ENCODE peak calls at places on chromosomes 11 and 22, in ten cellular contexts. One of them, this sample, is unnamed.

GRCh38 chr22:33922268-33922667 is 2.0 kb upstream of the LARGE1 start:
- DNase-seq in HS-27A: no peak
- DNase-seq in AML-193: no peak
- DNase-seq in naive thymus-derived CD8-positive, alpha-beta T cell: no peak
- DNase-seq in A172: no peak
- DNase-seq in T-helper 2 cell: peak
- DNase-seq in dermis blood vessel endothelial cell: peak
- DNase-seq in NCI-H1105: peak
- DNase-seq in cardiac fibroblast: peak
- DNase-seq in activated CD4-positive, alpha-beta T cell treated with anti-CD3 and anti-CD28 coated beads for 36 hours: peak
- DNase-seq in this sample: no peak

GRCh38 chr22:23700706-23701105 is 9.9 kb downstream of the RGL4 start:
- DNase-seq in HS-27A: no peak
- DNase-seq in AML-193: no peak
- DNase-seq in naive thymus-derived CD8-positive, alpha-beta T cell: no peak
- DNase-seq in A172: no peak
- DNase-seq in T-helper 2 cell: peak
- DNase-seq in dermis blood vessel endothelial cell: no peak
- DNase-seq in NCI-H1105: no peak
- DNase-seq in cardiac fibroblast: peak
- DNase-seq in activated CD4-positive, alpha-beta T cell treated with anti-CD3 and anti-CD28 coated beads for 36 hours: peak
- DNase-seq in this sample: no peak

GRCh38 chr22:46453006-46453828 is 84.2 kb downstream of the CELSR1 start:
- DNase-seq in HS-27A: no peak
- DNase-seq in AML-193: no peak
- DNase-seq in naive thymus-derived CD8-positive, alpha-beta T cell: no peak
- DNase-seq in A172: peak
- DNase-seq in T-helper 2 cell: no peak
- DNase-seq in dermis blood vessel endothelial cell: no peak
- DNase-seq in NCI-H1105: no peak
- DNase-seq in cardiac fibroblast: peak
- DNase-seq in activated CD4-positive, alpha-beta T cell treated with anti-CD3 and anti-CD28 coated beads for 36 hours: no peak
- DNase-seq in this sample: no peak

GRCh38 chr22:50713571-50714056 is 24.4 kb upstream of the ACR start:
- DNase-seq in HS-27A: no peak
- DNase-seq in AML-193: no peak
- DNase-seq in naive thymus-derived CD8-positive, alpha-beta T cell: no peak
- DNase-seq in A172: no peak
- DNase-seq in T-helper 2 cell: no peak
- DNase-seq in dermis blood vessel endothelial cell: no peak
- DNase-seq in NCI-H1105: no peak
- DNase-seq in cardiac fibroblast: no peak
- DNase-seq in activated CD4-positive, alpha-beta T cell treated with anti-CD3 and anti-CD28 coated beads for 36 hours: no peak
- DNase-seq in this sample: no peak

GRCh38 chr11:126139541-126140091 is 71.8 kb downstream of the RPUSD4 start:
- DNase-seq in HS-27A: no peak
- DNase-seq in AML-193: no peak
- DNase-seq in naive thymus-derived CD8-positive, alpha-beta T cell: no peak
- DNase-seq in A172: no peak
- DNase-seq in T-helper 2 cell: no peak
- DNase-seq in dermis blood vessel endothelial cell: peak
- DNase-seq in NCI-H1105: no peak
- DNase-seq in cardiac fibroblast: peak
- DNase-seq in activated CD4-positive, alpha-beta T cell treated with anti-CD3 and anti-CD28 coated beads for 36 hours: no peak
- DNase-seq in this sample: no peak

GRCh38 chr11:110093407-110094297 is 460 bp downstream of the ZC3H12C start:
- DNase-seq in HS-27A: no peak
- DNase-seq in AML-193: no peak
- DNase-seq in naive thymus-derived CD8-positive, alpha-beta T cell: no peak
- DNase-seq in A172: peak
- DNase-seq in T-helper 2 cell: peak
- DNase-seq in dermis blood vessel endothelial cell: peak
- DNase-seq in NCI-H1105: peak
- DNase-seq in cardiac fibroblast: peak
- DNase-seq in activated CD4-positive, alpha-beta T cell treated with anti-CD3 and anti-CD28 coated beads for 36 hours: peak
- DNase-seq in this sample: no peak

GRCh38 chr22:39090426-39091064 is 6.5 kb upstream of the APOBEC3H start:
- DNase-seq in HS-27A: no peak
- DNase-seq in AML-193: no peak
- DNase-seq in naive thymus-derived CD8-positive, alpha-beta T cell: peak
- DNase-seq in A172: peak
- DNase-seq in T-helper 2 cell: peak
- DNase-seq in dermis blood vessel endothelial cell: no peak
- DNase-seq in NCI-H1105: no peak
- DNase-seq in cardiac fibroblast: no peak
- DNase-seq in activated CD4-positive, alpha-beta T cell treated with anti-CD3 and anti-CD28 coated beads for 36 hours: peak
- DNase-seq in this sample: peak

GRCh38 chr11:48066881-48067800 is 86.8 kb downstream of the PTPRJ start:
- DNase-seq in HS-27A: no peak
- DNase-seq in AML-193: peak
- DNase-seq in naive thymus-derived CD8-positive, alpha-beta T cell: no peak
- DNase-seq in A172: peak
- DNase-seq in T-helper 2 cell: no peak
- DNase-seq in dermis blood vessel endothelial cell: peak
- DNase-seq in NCI-H1105: no peak
- DNase-seq in cardiac fibroblast: no peak
- DNase-seq in activated CD4-positive, alpha-beta T cell treated with anti-CD3 and anti-CD28 coated beads for 36 hours: no peak
- DNase-seq in this sample: no peak

GRCh38 chr11:32006799-32007388 is 84.0 kb upstream of the RCN1 start:
- DNase-seq in HS-27A: peak
- DNase-seq in AML-193: peak
- DNase-seq in naive thymus-derived CD8-positive, alpha-beta T cell: no peak
- DNase-seq in A172: peak
- DNase-seq in T-helper 2 cell: peak
- DNase-seq in dermis blood vessel endothelial cell: peak
- DNase-seq in NCI-H1105: no peak
- DNase-seq in cardiac fibroblast: peak
- DNase-seq in activated CD4-positive, alpha-beta T cell treated with anti-CD3 and anti-CD28 coated beads for 36 hours: peak
- DNase-seq in this sample: no peak

GRCh38 chr11:63573881-63574855 is 11.0 kb upstream of the PLAAT2 start:
- DNase-seq in HS-27A: no peak
- DNase-seq in AML-193: peak
- DNase-seq in naive thymus-derived CD8-positive, alpha-beta T cell: no peak
- DNase-seq in A172: peak
- DNase-seq in T-helper 2 cell: peak
- DNase-seq in dermis blood vessel endothelial cell: no peak
- DNase-seq in NCI-H1105: no peak
- DNase-seq in cardiac fibroblast: peak
- DNase-seq in activated CD4-positive, alpha-beta T cell treated with anti-CD3 and anti-CD28 coated beads for 36 hours: peak
- DNase-seq in this sample: no peak

GRCh38 chr11:420054-420910 is 5.5 kb upstream of the SIGIRR start:
- DNase-seq in HS-27A: no peak
- DNase-seq in AML-193: no peak
- DNase-seq in naive thymus-derived CD8-positive, alpha-beta T cell: no peak
- DNase-seq in A172: no peak
- DNase-seq in T-helper 2 cell: no peak
- DNase-seq in dermis blood vessel endothelial cell: no peak
- DNase-seq in NCI-H1105: no peak
- DNase-seq in cardiac fibroblast: no peak
- DNase-seq in activated CD4-positive, alpha-beta T cell treated with anti-CD3 and anti-CD28 coated beads for 36 hours: peak
- DNase-seq in this sample: no peak

GRCh38 chr11:65774525-65775306 is 6.1 kb downstream of the AP5B1 start:
- DNase-seq in HS-27A: no peak
- DNase-seq in AML-193: no peak
- DNase-seq in naive thymus-derived CD8-positive, alpha-beta T cell: no peak
- DNase-seq in A172: no peak
- DNase-seq in T-helper 2 cell: no peak
- DNase-seq in dermis blood vessel endothelial cell: no peak
- DNase-seq in NCI-H1105: no peak
- DNase-seq in cardiac fibroblast: no peak
- DNase-seq in activated CD4-positive, alpha-beta T cell treated with anti-CD3 and anti-CD28 coated beads for 36 hours: no peak
- DNase-seq in this sample: no peak

GRCh38 chr11:123286761-123287160 is 91.7 kb upstream of the CLMP start:
- DNase-seq in HS-27A: no peak
- DNase-seq in AML-193: no peak
- DNase-seq in naive thymus-derived CD8-positive, alpha-beta T cell: no peak
- DNase-seq in A172: no peak
- DNase-seq in T-helper 2 cell: no peak
- DNase-seq in dermis blood vessel endothelial cell: no peak
- DNase-seq in NCI-H1105: no peak
- DNase-seq in cardiac fibroblast: peak
- DNase-seq in activated CD4-positive, alpha-beta T cell treated with anti-CD3 and anti-CD28 coated beads for 36 hours: no peak
- DNase-seq in this sample: no peak

GRCh38 chr11:75159081-75159953 is 8.4 kb downstream of the SLCO2B1 start:
- DNase-seq in HS-27A: no peak
- DNase-seq in AML-193: no peak
- DNase-seq in naive thymus-derived CD8-positive, alpha-beta T cell: no peak
- DNase-seq in A172: no peak
- DNase-seq in T-helper 2 cell: no peak
- DNase-seq in dermis blood vessel endothelial cell: no peak
- DNase-seq in NCI-H1105: no peak
- DNase-seq in cardiac fibroblast: no peak
- DNase-seq in activated CD4-positive, alpha-beta T cell treated with anti-CD3 and anti-CD28 coated beads for 36 hours: no peak
- DNase-seq in this sample: no peak

GRCh38 chr11:44568706-44569473 is 3.4 kb downstream of the CD82 start:
- DNase-seq in HS-27A: peak
- DNase-seq in AML-193: peak
- DNase-seq in naive thymus-derived CD8-positive, alpha-beta T cell: peak
- DNase-seq in A172: peak
- DNase-seq in T-helper 2 cell: peak
- DNase-seq in dermis blood vessel endothelial cell: peak
- DNase-seq in NCI-H1105: no peak
- DNase-seq in cardiac fibroblast: peak
- DNase-seq in activated CD4-positive, alpha-beta T cell treated with anti-CD3 and anti-CD28 coated beads for 36 hours: peak
- DNase-seq in this sample: peak

GRCh38 chr11:8282621-8283509 is 19.2 kb upstream of the LMO1 start:
- DNase-seq in HS-27A: no peak
- DNase-seq in AML-193: no peak
- DNase-seq in naive thymus-derived CD8-positive, alpha-beta T cell: no peak
- DNase-seq in A172: no peak
- DNase-seq in T-helper 2 cell: no peak
- DNase-seq in dermis blood vessel endothelial cell: no peak
- DNase-seq in NCI-H1105: peak
- DNase-seq in cardiac fibroblast: no peak
- DNase-seq in activated CD4-positive, alpha-beta T cell treated with anti-CD3 and anti-CD28 coated beads for 36 hours: no peak
- DNase-seq in this sample: no peak

GRCh38 chr11:5345831-5346230 is 2.5 kb upstream of the OR51B5 start:
- DNase-seq in HS-27A: no peak
- DNase-seq in AML-193: no peak
- DNase-seq in naive thymus-derived CD8-positive, alpha-beta T cell: no peak
- DNase-seq in A172: no peak
- DNase-seq in T-helper 2 cell: no peak
- DNase-seq in dermis blood vessel endothelial cell: no peak
- DNase-seq in NCI-H1105: no peak
- DNase-seq in cardiac fibroblast: peak
- DNase-seq in activated CD4-positive, alpha-beta T cell treated with anti-CD3 and anti-CD28 coated beads for 36 hours: no peak
- DNase-seq in this sample: no peak

GRCh38 chr22:50700387-50701075 is 27.9 kb downstream of the SHANK3 start:
- DNase-seq in HS-27A: no peak
- DNase-seq in AML-193: no peak
- DNase-seq in naive thymus-derived CD8-positive, alpha-beta T cell: no peak
- DNase-seq in A172: no peak
- DNase-seq in T-helper 2 cell: no peak
- DNase-seq in dermis blood vessel endothelial cell: peak
- DNase-seq in NCI-H1105: no peak
- DNase-seq in cardiac fibroblast: no peak
- DNase-seq in activated CD4-positive, alpha-beta T cell treated with anti-CD3 and anti-CD28 coated beads for 36 hours: no peak
- DNase-seq in this sample: no peak

GRCh38 chr11:119198925-119199324 is 7.2 kb upstream of the CBL start:
- DNase-seq in HS-27A: no peak
- DNase-seq in AML-193: no peak
- DNase-seq in naive thymus-derived CD8-positive, alpha-beta T cell: no peak
- DNase-seq in A172: no peak
- DNase-seq in T-helper 2 cell: no peak
- DNase-seq in dermis blood vessel endothelial cell: no peak
- DNase-seq in NCI-H1105: no peak
- DNase-seq in cardiac fibroblast: no peak
- DNase-seq in activated CD4-positive, alpha-beta T cell treated with anti-CD3 and anti-CD28 coated beads for 36 hours: no peak
- DNase-seq in this sample: no peak

GRCh38 chr11:122663764-122664163 is 8.2 kb downstream of the UBASH3B start:
- DNase-seq in HS-27A: no peak
- DNase-seq in AML-193: no peak
- DNase-seq in naive thymus-derived CD8-positive, alpha-beta T cell: no peak
- DNase-seq in A172: peak
- DNase-seq in T-helper 2 cell: no peak
- DNase-seq in dermis blood vessel endothelial cell: no peak
- DNase-seq in NCI-H1105: peak
- DNase-seq in cardiac fibroblast: peak
- DNase-seq in activated CD4-positive, alpha-beta T cell treated with anti-CD3 and anti-CD28 coated beads for 36 hours: no peak
- DNase-seq in this sample: no peak

GRCh38 chr22:37442537-37442936 is 15.3 kb upstream of the ELFN2 start:
- DNase-seq in HS-27A: no peak
- DNase-seq in AML-193: peak
- DNase-seq in naive thymus-derived CD8-positive, alpha-beta T cell: no peak
- DNase-seq in A172: peak
- DNase-seq in T-helper 2 cell: peak
- DNase-seq in dermis blood vessel endothelial cell: peak
- DNase-seq in NCI-H1105: no peak
- DNase-seq in cardiac fibroblast: peak
- DNase-seq in activated CD4-positive, alpha-beta T cell treated with anti-CD3 and anti-CD28 coated beads for 36 hours: no peak
- DNase-seq in this sample: no peak

GRCh38 chr22:45671783-45672563 is at the start of gene ATXN10:
- DNase-seq in HS-27A: no peak
- DNase-seq in AML-193: peak
- DNase-seq in naive thymus-derived CD8-positive, alpha-beta T cell: peak
- DNase-seq in A172: peak
- DNase-seq in T-helper 2 cell: peak
- DNase-seq in dermis blood vessel endothelial cell: peak
- DNase-seq in NCI-H1105: peak
- DNase-seq in cardiac fibroblast: peak
- DNase-seq in activated CD4-positive, alpha-beta T cell treated with anti-CD3 and anti-CD28 coated beads for 36 hours: peak
- DNase-seq in this sample: peak

GRCh38 chr11:88979641-88980040 is 86.1 kb downstream of the GRM5 start:
- DNase-seq in HS-27A: peak
- DNase-seq in AML-193: no peak
- DNase-seq in naive thymus-derived CD8-positive, alpha-beta T cell: no peak
- DNase-seq in A172: no peak
- DNase-seq in T-helper 2 cell: no peak
- DNase-seq in dermis blood vessel endothelial cell: no peak
- DNase-seq in NCI-H1105: no peak
- DNase-seq in cardiac fibroblast: no peak
- DNase-seq in activated CD4-positive, alpha-beta T cell treated with anti-CD3 and anti-CD28 coated beads for 36 hours: no peak
- DNase-seq in this sample: no peak

GRCh38 chr22:47337161-47337621 is 574.7 kb downstream of the TBC1D22A start:
- DNase-seq in HS-27A: no peak
- DNase-seq in AML-193: no peak
- DNase-seq in naive thymus-derived CD8-positive, alpha-beta T cell: no peak
- DNase-seq in A172: peak
- DNase-seq in T-helper 2 cell: peak
- DNase-seq in dermis blood vessel endothelial cell: no peak
- DNase-seq in NCI-H1105: no peak
- DNase-seq in cardiac fibroblast: peak
- DNase-seq in activated CD4-positive, alpha-beta T cell treated with anti-CD3 and anti-CD28 coated beads for 36 hours: no peak
- DNase-seq in this sample: no peak

GRCh38 chr11:69157156-69157821 is 1.6 kb downstream of the SMIM38 start:
- DNase-seq in HS-27A: no peak
- DNase-seq in AML-193: no peak
- DNase-seq in naive thymus-derived CD8-positive, alpha-beta T cell: no peak
- DNase-seq in A172: no peak
- DNase-seq in T-helper 2 cell: no peak
- DNase-seq in dermis blood vessel endothelial cell: peak
- DNase-seq in NCI-H1105: peak
- DNase-seq in cardiac fibroblast: peak
- DNase-seq in activated CD4-positive, alpha-beta T cell treated with anti-CD3 and anti-CD28 coated beads for 36 hours: no peak
- DNase-seq in this sample: no peak

GRCh38 chr11:113796663-113797259 is 17.2 kb downstream of the CLDN25 start:
- DNase-seq in HS-27A: no peak
- DNase-seq in AML-193: peak
- DNase-seq in naive thymus-derived CD8-positive, alpha-beta T cell: no peak
- DNase-seq in A172: peak
- DNase-seq in T-helper 2 cell: peak
- DNase-seq in dermis blood vessel endothelial cell: peak
- DNase-seq in NCI-H1105: peak
- DNase-seq in cardiac fibroblast: peak
- DNase-seq in activated CD4-positive, alpha-beta T cell treated with anti-CD3 and anti-CD28 coated beads for 36 hours: peak
- DNase-seq in this sample: no peak

GRCh38 chr11:65434057-65434666 is 11.6 kb downstream of the NEAT1 start:
- DNase-seq in HS-27A: no peak
- DNase-seq in AML-193: no peak
- DNase-seq in naive thymus-derived CD8-positive, alpha-beta T cell: no peak
- DNase-seq in A172: peak
- DNase-seq in T-helper 2 cell: no peak
- DNase-seq in dermis blood vessel endothelial cell: peak
- DNase-seq in NCI-H1105: no peak
- DNase-seq in cardiac fibroblast: peak
- DNase-seq in activated CD4-positive, alpha-beta T cell treated with anti-CD3 and anti-CD28 coated beads for 36 hours: peak
- DNase-seq in this sample: no peak

GRCh38 chr22:26599505-26599904 is 9.6 kb upstream of the TPST2 start:
- DNase-seq in HS-27A: no peak
- DNase-seq in AML-193: no peak
- DNase-seq in naive thymus-derived CD8-positive, alpha-beta T cell: no peak
- DNase-seq in A172: no peak
- DNase-seq in T-helper 2 cell: no peak
- DNase-seq in dermis blood vessel endothelial cell: no peak
- DNase-seq in NCI-H1105: no peak
- DNase-seq in cardiac fibroblast: no peak
- DNase-seq in activated CD4-positive, alpha-beta T cell treated with anti-CD3 and anti-CD28 coated beads for 36 hours: no peak
- DNase-seq in this sample: no peak

This sample was measured in stimulated activated CD8-positive, alpha-beta memory T cell treated with anti-CD3 and anti-CD28 coated beads, Interleukin-12 subunit alpha, Interleukin-12 subunit beta, amount 100 ng/mL, for 1 hour.